ENCODE peak calls at places on chromosomes 2 and 18, in seven cellular contexts. One of them, this sample, is unnamed.

GRCh38 chr2:38750011-38750792 is 959 bp downstream of the SRSF7 start:
- DNase-seq in spleen: peak; percentile 92
- DNase-seq in thoracic aorta: no peak
- DNase-seq in MG63: peak; percentile 49
- DNase-seq in SJSA1: no peak
- DNase-seq in CD4-positive, CD25-positive, alpha-beta regulatory T cell: peak; percentile 67
- DNase-seq in mammary epithelial cell: peak; percentile 30
- DNase-seq in this sample: peak; percentile 68

GRCh38 chr2:61978522-61978921 is 73.0 kb downstream of the COMMD1 start:
- DNase-seq in spleen: no peak
- DNase-seq in thoracic aorta: no peak
- DNase-seq in MG63: no peak
- DNase-seq in SJSA1: no peak
- DNase-seq in CD4-positive, CD25-positive, alpha-beta regulatory T cell: no peak
- DNase-seq in mammary epithelial cell: no peak
- DNase-seq in this sample: no peak

GRCh38 chr2:221596192-221596591 is 24.1 kb upstream of the EPHA4 start:
- DNase-seq in spleen: no peak
- DNase-seq in thoracic aorta: no peak
- DNase-seq in MG63: peak; percentile 68
- DNase-seq in SJSA1: no peak
- DNase-seq in CD4-positive, CD25-positive, alpha-beta regulatory T cell: no peak
- DNase-seq in mammary epithelial cell: peak; percentile 57
- DNase-seq in this sample: no peak

GRCh38 chr2:26631815-26632214 is 9.4 kb downstream of the CIB4 start:
- DNase-seq in spleen: peak; percentile 48
- DNase-seq in thoracic aorta: no peak
- DNase-seq in MG63: no peak
- DNase-seq in SJSA1: no peak
- DNase-seq in CD4-positive, CD25-positive, alpha-beta regulatory T cell: no peak
- DNase-seq in mammary epithelial cell: no peak
- DNase-seq in this sample: no peak

GRCh38 chr2:135169900-135170753 is 118.0 kb downstream of the RAB3GAP1 start:
- DNase-seq in spleen: no peak
- DNase-seq in thoracic aorta: no peak
- DNase-seq in MG63: no peak
- DNase-seq in SJSA1: no peak
- DNase-seq in CD4-positive, CD25-positive, alpha-beta regulatory T cell: peak; percentile 44
- DNase-seq in mammary epithelial cell: no peak
- DNase-seq in this sample: no peak

GRCh38 chr2:138602166-138602460 is 100.5 kb downstream of the SPOPL start:
- DNase-seq in spleen: no peak
- DNase-seq in thoracic aorta: no peak
- DNase-seq in MG63: no peak
- DNase-seq in SJSA1: no peak
- DNase-seq in CD4-positive, CD25-positive, alpha-beta regulatory T cell: no peak
- DNase-seq in mammary epithelial cell: peak; percentile 48
- DNase-seq in this sample: no peak

GRCh38 chr2:179596018-179596417 is 265.4 kb downstream of the ZNF385B start:
- DNase-seq in spleen: no peak
- DNase-seq in thoracic aorta: no peak
- DNase-seq in MG63: no peak
- DNase-seq in SJSA1: no peak
- DNase-seq in CD4-positive, CD25-positive, alpha-beta regulatory T cell: no peak
- DNase-seq in mammary epithelial cell: peak; percentile 86
- DNase-seq in this sample: no peak

GRCh38 chr2:25955869-25956535 is 26.3 kb downstream of the KIF3C start:
- DNase-seq in spleen: no peak
- DNase-seq in thoracic aorta: no peak
- DNase-seq in MG63: no peak
- DNase-seq in SJSA1: no peak
- DNase-seq in CD4-positive, CD25-positive, alpha-beta regulatory T cell: peak; percentile 13
- DNase-seq in mammary epithelial cell: no peak
- DNase-seq in this sample: peak; percentile 30

GRCh38 chr2:145108385-145108784 is 588.5 kb upstream of the ZEB2 start:
- DNase-seq in spleen: no peak
- DNase-seq in thoracic aorta: no peak
- DNase-seq in MG63: no peak
- DNase-seq in SJSA1: peak; percentile 9
- DNase-seq in CD4-positive, CD25-positive, alpha-beta regulatory T cell: no peak
- DNase-seq in mammary epithelial cell: no peak
- DNase-seq in this sample: no peak

GRCh38 chr2:46065152-46065551 is 232.1 kb upstream of the EPAS1 start:
- DNase-seq in spleen: no peak
- DNase-seq in thoracic aorta: no peak
- DNase-seq in MG63: no peak
- DNase-seq in SJSA1: no peak
- DNase-seq in CD4-positive, CD25-positive, alpha-beta regulatory T cell: no peak
- DNase-seq in mammary epithelial cell: no peak
- DNase-seq in this sample: no peak

GRCh38 chr2:55419236-55419513 is 481 bp downstream of the CCDC88A start:
- DNase-seq in spleen: peak; percentile 74
- DNase-seq in thoracic aorta: no peak
- DNase-seq in MG63: peak; percentile 45
- DNase-seq in SJSA1: no peak
- DNase-seq in CD4-positive, CD25-positive, alpha-beta regulatory T cell: no peak
- DNase-seq in mammary epithelial cell: no peak
- DNase-seq in this sample: no peak

GRCh38 chr18:8142131-8142711 is 467.0 kb upstream of the RAB12 start:
- DNase-seq in spleen: no peak
- DNase-seq in thoracic aorta: no peak
- DNase-seq in MG63: no peak
- DNase-seq in SJSA1: no peak
- DNase-seq in CD4-positive, CD25-positive, alpha-beta regulatory T cell: no peak
- DNase-seq in mammary epithelial cell: no peak
- DNase-seq in this sample: no peak

GRCh38 chr2:72952961-72953360 is 35.6 kb downstream of the EMX1 start:
- DNase-seq in spleen: no peak
- DNase-seq in thoracic aorta: no peak
- DNase-seq in MG63: no peak
- DNase-seq in SJSA1: no peak
- DNase-seq in CD4-positive, CD25-positive, alpha-beta regulatory T cell: no peak
- DNase-seq in mammary epithelial cell: no peak
- DNase-seq in this sample: no peak

GRCh38 chr2:28153851-28154250 is 238.8 kb upstream of the FOSL2 start:
- DNase-seq in spleen: no peak
- DNase-seq in thoracic aorta: no peak
- DNase-seq in MG63: no peak
- DNase-seq in SJSA1: no peak
- DNase-seq in CD4-positive, CD25-positive, alpha-beta regulatory T cell: no peak
- DNase-seq in mammary epithelial cell: no peak
- DNase-seq in this sample: no peak

GRCh38 chr2:149080964-149081363 is 42.5 kb downstream of the LYPD6B start:
- DNase-seq in spleen: no peak
- DNase-seq in thoracic aorta: no peak
- DNase-seq in MG63: no peak
- DNase-seq in SJSA1: no peak
- DNase-seq in CD4-positive, CD25-positive, alpha-beta regulatory T cell: no peak
- DNase-seq in mammary epithelial cell: no peak
- DNase-seq in this sample: no peak

GRCh38 chr2:212686285-212686895 is 147.8 kb upstream of the ERBB4 start:
- DNase-seq in spleen: no peak
- DNase-seq in thoracic aorta: no peak
- DNase-seq in MG63: peak; percentile 34
- DNase-seq in SJSA1: peak; percentile 46
- DNase-seq in CD4-positive, CD25-positive, alpha-beta regulatory T cell: peak; percentile 78
- DNase-seq in mammary epithelial cell: peak; percentile 50
- DNase-seq in this sample: peak; percentile 40

DNA sequence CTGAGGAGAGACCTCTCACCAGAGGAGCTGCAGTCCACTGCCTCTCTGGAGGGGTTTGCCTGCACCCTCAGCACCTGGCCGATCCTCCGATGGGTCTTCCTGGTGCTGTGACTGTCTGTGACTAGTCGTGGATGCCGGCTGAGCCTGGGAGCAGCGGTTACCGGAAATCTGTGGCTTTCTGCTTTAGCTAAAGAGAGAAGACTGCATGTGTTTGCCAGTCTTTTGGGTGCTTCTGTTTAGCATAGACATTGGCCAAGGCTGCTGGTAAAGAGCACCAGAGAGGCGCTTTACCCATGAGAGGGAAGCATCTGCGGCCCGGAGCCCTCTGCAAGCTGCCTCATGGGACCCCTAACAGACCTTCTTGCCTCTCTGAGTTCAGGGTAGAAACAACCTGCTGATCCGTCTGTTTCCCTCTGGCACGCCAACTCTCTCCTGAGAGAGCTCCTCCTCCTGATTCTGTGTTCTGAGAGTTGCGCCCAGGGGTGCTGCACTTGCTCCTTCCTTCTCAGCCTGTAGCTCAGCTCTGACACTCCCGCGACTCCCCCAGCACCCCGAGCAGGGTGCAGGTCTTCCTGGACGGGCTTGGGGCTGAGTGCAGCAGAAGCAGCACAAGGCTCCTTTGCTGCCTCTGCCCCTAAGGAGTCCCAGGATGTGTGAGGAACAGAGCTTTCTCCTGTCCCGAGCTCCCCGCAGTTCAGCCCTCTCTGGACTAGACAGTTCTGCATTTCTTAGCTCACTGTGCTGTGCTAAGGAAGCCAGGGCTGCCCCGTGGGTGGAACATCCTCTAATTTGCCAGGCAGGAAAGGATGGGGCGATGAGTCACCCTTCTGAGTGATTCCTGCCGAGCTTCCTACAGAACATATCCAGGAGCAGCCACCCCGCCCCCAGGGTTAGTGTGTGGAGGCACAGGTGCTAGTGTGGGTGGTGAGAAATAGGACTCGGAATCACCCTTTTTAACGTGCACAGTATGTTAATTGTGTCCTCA is 203.2 kb downstream of the SH3RF3 start:
- DNase-seq in spleen: peak; percentile 86
- DNase-seq in thoracic aorta: peak; percentile 60
- DNase-seq in MG63: peak; percentile 94
- DNase-seq in SJSA1: peak; percentile 84
- DNase-seq in CD4-positive, CD25-positive, alpha-beta regulatory T cell: peak; percentile 56
- DNase-seq in mammary epithelial cell: peak; percentile 92
- DNase-seq in this sample: peak; percentile 61
- H3K4me3 ChIP-seq in spleen: peak overlapping the region; percentile 34
- H3K4me3 ChIP-seq in thoracic aorta: peak overlapping the region; percentile 39
- H3K4me3 ChIP-seq in MG63: peak overlapping the region; percentile 20
- H3K4me3 ChIP-seq in SJSA1: peak overlapping the region; percentile 7
- H3K4me3 ChIP-seq in CD4-positive, CD25-positive, alpha-beta regulatory T cell: peak overlapping the region; percentile 72
- H3K4me3 ChIP-seq in mammary epithelial cell: peak overlapping the region; percentile 43
- H3K4me3 ChIP-seq in this sample: no peak overlapping the region

DNA sequence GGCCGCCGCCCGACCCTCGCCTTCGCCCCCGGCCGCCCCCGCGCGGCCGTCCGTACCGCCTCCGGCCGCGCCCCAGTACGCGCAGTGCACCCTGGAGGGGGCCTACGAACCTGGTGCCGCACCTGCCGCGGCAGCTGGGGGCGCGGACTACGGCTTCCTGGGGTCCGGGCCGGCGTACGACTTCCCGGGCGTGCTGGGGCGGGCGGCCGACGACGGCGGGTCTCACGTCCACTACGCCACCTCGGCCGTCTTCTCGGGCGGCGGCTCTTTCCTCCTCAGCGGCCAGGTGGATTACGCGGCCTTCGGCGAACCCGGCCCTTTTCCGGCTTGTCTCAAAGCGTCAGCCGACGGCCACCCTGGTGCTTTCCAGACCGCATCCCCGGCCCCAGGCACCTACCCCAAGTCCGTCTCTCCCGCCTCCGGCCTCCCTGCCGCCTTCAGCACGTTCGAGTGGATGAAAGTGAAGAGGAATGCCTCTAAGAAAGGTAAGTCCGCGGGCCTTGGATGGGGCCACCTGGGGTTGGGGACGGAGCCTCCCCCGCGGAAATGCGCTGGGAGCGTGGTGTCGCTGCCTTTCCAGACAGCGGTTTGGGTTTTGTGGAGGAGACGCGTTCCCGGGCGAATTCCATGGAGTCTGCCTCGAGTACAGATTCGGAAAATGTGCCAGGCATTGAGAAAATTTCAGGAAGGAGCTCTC is 649 bp downstream of the HOXD1 start:
- DNase-seq in spleen: no peak
- DNase-seq in thoracic aorta: no peak
- DNase-seq in MG63: no peak
- DNase-seq in SJSA1: no peak
- DNase-seq in CD4-positive, CD25-positive, alpha-beta regulatory T cell: no peak
- DNase-seq in mammary epithelial cell: no peak
- DNase-seq in this sample: peak; percentile 83
- H3K27me3 ChIP-seq in spleen: peaks cover 61% of the 10 kb centered on the region
- H3K27me3 ChIP-seq in thoracic aorta: peaks cover 14% of the 10 kb centered on the region
- H3K27me3 ChIP-seq in MG63: peaks cover 7% of the 10 kb centered on the region
- H3K27me3 ChIP-seq in SJSA1: peaks cover 56% of the 10 kb centered on the region
- H3K27me3 ChIP-seq in CD4-positive, CD25-positive, alpha-beta regulatory T cell: peaks cover 49% of the 10 kb centered on the region
- H3K27me3 ChIP-seq in mammary epithelial cell: peaks cover 39% of the 10 kb centered on the region
- H3K27me3 ChIP-seq in this sample: peaks cover 91% of the 10 kb centered on the region

GRCh38 chr2:176463527-176463926 is 194.3 kb downstream of the MTX2 start:
- DNase-seq in spleen: no peak
- DNase-seq in thoracic aorta: no peak
- DNase-seq in MG63: no peak
- DNase-seq in SJSA1: no peak
- DNase-seq in CD4-positive, CD25-positive, alpha-beta regulatory T cell: no peak
- DNase-seq in mammary epithelial cell: no peak
- DNase-seq in this sample: no peak

GRCh38 chr2:176464886-176465564 is 195.8 kb downstream of the MTX2 start:
- DNase-seq in spleen: no peak
- DNase-seq in thoracic aorta: no peak
- DNase-seq in MG63: no peak
- DNase-seq in SJSA1: no peak
- DNase-seq in CD4-positive, CD25-positive, alpha-beta regulatory T cell: no peak
- DNase-seq in mammary epithelial cell: no peak
- DNase-seq in this sample: no peak

GRCh38 chr2:176470713-176471112 is 201.5 kb downstream of the MTX2 start:
- DNase-seq in spleen: no peak
- DNase-seq in thoracic aorta: no peak
- DNase-seq in MG63: no peak
- DNase-seq in SJSA1: no peak
- DNase-seq in CD4-positive, CD25-positive, alpha-beta regulatory T cell: no peak
- DNase-seq in mammary epithelial cell: no peak
- DNase-seq in this sample: no peak

GRCh38 chr2:176468471-176468870 is 199.2 kb downstream of the MTX2 start:
- DNase-seq in spleen: no peak
- DNase-seq in thoracic aorta: no peak
- DNase-seq in MG63: peak; percentile 46
- DNase-seq in SJSA1: no peak
- DNase-seq in CD4-positive, CD25-positive, alpha-beta regulatory T cell: no peak
- DNase-seq in mammary epithelial cell: peak; percentile 52
- DNase-seq in this sample: no peak

GRCh38 chr2:176466918-176467452 is 197.7 kb downstream of the MTX2 start:
- DNase-seq in spleen: no peak
- DNase-seq in thoracic aorta: no peak
- DNase-seq in MG63: no peak
- DNase-seq in SJSA1: no peak
- DNase-seq in CD4-positive, CD25-positive, alpha-beta regulatory T cell: no peak
- DNase-seq in mammary epithelial cell: no peak
- DNase-seq in this sample: no peak
- H3K36me3 ChIP-seq in spleen: no peaks in the 10 kb centered on the region
- H3K36me3 ChIP-seq in thoracic aorta: no peaks in the 10 kb centered on the region
- H3K36me3 ChIP-seq in MG63: no peaks in the 10 kb centered on the region
- H3K36me3 ChIP-seq in SJSA1: no peaks in the 10 kb centered on the region
- H3K36me3 ChIP-seq in CD4-positive, CD25-positive, alpha-beta regulatory T cell: no peaks in the 10 kb centered on the region
- H3K36me3 ChIP-seq in mammary epithelial cell: no peaks in the 10 kb centered on the region
- H3K36me3 ChIP-seq in this sample: no peaks in the 10 kb centered on the region

DNA sequence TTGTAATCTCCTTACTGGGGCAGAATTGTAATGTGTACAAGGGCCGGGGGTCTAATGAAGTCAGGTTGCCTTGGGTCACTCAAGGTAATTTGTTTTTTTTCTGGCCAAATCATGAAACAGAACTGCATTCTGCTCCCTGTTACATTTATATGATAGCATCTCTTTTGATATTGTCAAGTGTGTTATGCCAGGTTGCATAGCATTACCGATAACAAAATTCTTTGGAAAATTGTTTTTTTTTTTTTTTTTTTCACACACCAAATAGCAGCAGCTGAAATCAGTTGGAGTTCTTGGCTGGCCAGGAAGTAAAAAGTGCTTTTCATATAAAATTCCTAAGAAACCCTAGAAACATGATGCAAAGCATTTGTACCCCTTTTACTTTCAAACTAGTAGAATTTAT is 282.6 kb upstream of the FN1 start:
- DNase-seq in spleen: no peak
- DNase-seq in thoracic aorta: no peak
- DNase-seq in MG63: no peak
- DNase-seq in SJSA1: no peak
- DNase-seq in CD4-positive, CD25-positive, alpha-beta regulatory T cell: no peak
- DNase-seq in mammary epithelial cell: no peak
- DNase-seq in this sample: no peak
- H3K4me3 ChIP-seq in spleen: no peak overlapping the region
- H3K4me3 ChIP-seq in thoracic aorta: peak overlapping the region; percentile 28
- H3K4me3 ChIP-seq in MG63: no peak overlapping the region
- H3K4me3 ChIP-seq in SJSA1: no peak overlapping the region
- H3K4me3 ChIP-seq in CD4-positive, CD25-positive, alpha-beta regulatory T cell: no peak overlapping the region
- H3K4me3 ChIP-seq in mammary epithelial cell: no peak overlapping the region
- H3K4me3 ChIP-seq in this sample: no peak overlapping the region